ENCODE peak calls at places on chromosomes 6 and 20, in seven cellular contexts. D is mucosa of descending colon, J is neural crest cell, P is bronchial epithelial cell, F is OCI-LY7, X is IMR-90, Y is heart left ventricle. K is an unnamed sample.

GRCh38 chr6:24344981-24345380 is 12.9 kb downstream of the DCDC2 start:
- DNase-seq in F (no peak), P (no peak), J (no peak), Y (no peak), X (no peak), D (no peak), K (no peak)

GRCh38 chr20:49562341-49563014 is 5.5 kb downstream of the PTGIS start:
- DNase-seq in J (no peak), X (peak), P (no peak), F (no peak), D (peak), Y (peak), K (no peak)

GRCh38 chr6:127471379-127472255 is 12.4 kb upstream of the KIAA0408 start:
- DNase-seq in P (no peak), D (no peak), Y (no peak), J (no peak), F (no peak), X (peak), K (no peak)

GRCh38 chr20:61499859-61500258 is 247.8 kb downstream of the CDH4 start:
- DNase-seq in X (peak), Y (no peak), J (no peak), D (no peak), F (peak), P (no peak), K (no peak)

GRCh38 chr20:9166153-9166780 is 97.4 kb downstream of the PLCB4 start:
- DNase-seq in Y (no peak), J (no peak), X (no peak), P (peak), F (no peak), D (no peak), K (no peak)

GRCh38 chr6:21103626-21104224 is 489.8 kb upstream of the SOX4 start:
- DNase-seq in P (peak), D (no peak), F (no peak), Y (no peak), X (peak), J (no peak), K (no peak)

GRCh38 chr6:151252626-151253025 is 12.9 kb downstream of the AKAP12 start:
- DNase-seq in D (no peak), J (no peak), P (no peak), Y (no peak), F (no peak), X (no peak), K (no peak)

GRCh38 chr6:167731731-167732422 is 94.8 kb upstream of the AFDN start:
- DNase-seq in X (no peak), Y (no peak), D (no peak), P (no peak), J (no peak), F (no peak), K (no peak)

GRCh38 chr6:19434065-19434464 is 403.1 kb upstream of the ID4 start:
- DNase-seq in J (no peak), D (no peak), P (no peak), Y (no peak), X (no peak), F (no peak), K (no peak)

GRCh38 chr20:60693513-60694133 is 558.4 kb upstream of the CDH4 start:
- DNase-seq in F (no peak), Y (no peak), X (no peak), P (no peak), J (no peak), D (no peak), K (no peak)

GRCh38 chr20:63829598-63829942 is 1.5 kb downstream of the ZBTB46 start:
- DNase-seq in F (no peak), Y (no peak), J (no peak), D (no peak), P (no peak), X (no peak), K (no peak)

GRCh38 chr6:132443206-132443605 is 41.9 kb upstream of the MOXD1 start:
- DNase-seq in D (no peak), X (peak), J (no peak), F (no peak), P (peak), Y (no peak), K (no peak)

DNA sequence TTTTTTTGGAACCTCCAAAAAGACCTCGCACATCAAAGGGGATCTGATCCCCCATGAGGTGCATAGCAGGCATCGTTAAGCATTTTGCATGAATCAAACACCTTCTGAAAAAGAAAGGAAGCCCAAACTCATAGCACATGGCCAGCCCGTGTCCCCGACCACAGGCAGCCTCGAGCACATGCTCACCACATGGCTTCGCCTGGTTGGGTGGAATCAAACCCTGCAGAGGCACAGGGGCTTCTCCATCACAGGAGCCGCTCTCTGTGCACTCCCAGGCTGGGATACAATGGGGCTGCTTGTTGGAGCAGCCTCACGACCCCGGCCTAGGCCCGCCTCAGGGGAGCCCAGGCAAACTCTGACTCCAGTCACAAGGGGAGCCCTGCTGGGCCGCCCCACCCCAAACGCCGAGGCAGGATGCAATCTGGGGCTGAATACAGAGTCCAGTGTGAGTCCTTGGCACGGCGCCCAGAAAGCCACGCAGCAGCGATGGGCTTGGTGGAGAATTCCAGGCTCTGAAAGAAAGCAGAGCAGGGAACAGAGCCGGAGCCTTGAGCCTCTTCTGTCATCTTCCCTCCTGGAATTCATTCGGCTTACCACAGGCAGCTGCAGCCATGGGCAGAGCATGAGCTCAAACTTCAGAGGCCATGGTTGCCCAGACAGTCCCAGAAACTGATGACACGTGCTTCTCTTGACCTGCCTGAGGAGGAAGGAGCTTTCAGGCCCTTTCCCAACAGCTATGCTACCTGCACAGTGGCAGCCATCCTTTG is 441.2 kb upstream of the JARID2 start:
- DNase-seq in P (peak), F (no peak), J (no peak), X (peak), D (peak), Y (peak), K (no peak)
- TF ChIP-seq CTCF in P (no peak), F (no peak), J (no peak), X (no peak), D (no peak), Y (no peak), K (no peak)

GRCh38 chr6:163180874-163181541 is 233.5 kb upstream of the QKI start:
- DNase-seq in D (no peak), J (peak), Y (peak), P (peak), F (no peak), X (no peak), K (no peak)
- TF ChIP-seq CTCF in D (no peak), J (peak), Y (peak), P (peak), F (no peak), X (no peak), K (no peak)

DNA sequence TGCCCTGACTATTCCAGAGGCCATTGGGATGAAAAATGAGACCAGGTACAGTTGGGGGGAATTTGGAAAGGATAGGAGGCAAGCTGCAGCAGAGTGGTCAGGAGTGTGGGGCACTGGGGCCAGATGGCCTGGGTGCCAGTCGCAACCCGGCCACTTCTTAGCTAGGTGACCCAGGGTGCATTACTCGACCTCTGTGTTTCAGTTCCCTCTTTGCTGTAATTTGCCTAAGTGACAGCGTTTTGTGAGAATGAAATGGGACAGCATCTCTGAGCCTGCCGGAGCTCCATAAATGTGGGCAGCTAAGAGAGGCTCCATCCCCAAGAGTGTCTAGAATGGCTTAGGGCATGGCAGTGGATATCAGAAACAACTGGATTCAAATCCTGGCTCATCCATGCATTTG is 13.9 kb downstream of the LRFN2 start:
- DNase-seq in D (no peak), F (peak), P (no peak), X (no peak), Y (no peak), J (no peak), K (peak)
- TF ChIP-seq CTCF in D (no peak), F (no peak), P (no peak), X (no peak), Y (no peak), J (no peak), K (no peak)

DNA sequence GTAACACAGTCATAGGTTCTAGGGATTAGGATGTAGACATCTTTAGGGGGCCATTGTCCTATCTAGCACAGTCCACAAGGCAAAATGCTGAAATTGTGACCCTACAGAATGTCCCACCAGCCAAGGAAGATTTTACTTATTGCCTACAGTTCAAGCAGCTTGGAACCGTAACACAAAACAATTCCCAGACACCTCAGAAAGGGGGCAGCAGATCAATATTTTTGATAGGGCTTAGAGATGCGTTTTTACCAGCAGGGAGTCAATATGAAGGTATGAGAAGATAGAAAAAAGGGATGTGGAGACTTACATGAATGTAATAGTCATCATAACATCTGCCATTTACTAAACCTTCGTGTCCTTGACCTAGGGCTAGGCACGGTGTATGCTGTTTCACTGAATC is 81.0 kb downstream of the TMEM170B start:
- DNase-seq in X (peak), P (peak), J (no peak), Y (no peak), F (peak), D (no peak), K (peak)
- TF ChIP-seq CTCF in X (peak), P (peak), J (peak), Y (peak), F (peak), D (no peak), K (peak)

GRCh38 chr6:90940812-90941481 is 354.1 kb upstream of the MAP3K7 start:
- DNase-seq in Y (no peak), D (no peak), X (peak), P (peak), F (peak), J (no peak), K (peak)
- TF ChIP-seq CTCF in Y (peak), D (no peak), X (peak), P (peak), F (peak), J (peak), K (peak)

DNA sequence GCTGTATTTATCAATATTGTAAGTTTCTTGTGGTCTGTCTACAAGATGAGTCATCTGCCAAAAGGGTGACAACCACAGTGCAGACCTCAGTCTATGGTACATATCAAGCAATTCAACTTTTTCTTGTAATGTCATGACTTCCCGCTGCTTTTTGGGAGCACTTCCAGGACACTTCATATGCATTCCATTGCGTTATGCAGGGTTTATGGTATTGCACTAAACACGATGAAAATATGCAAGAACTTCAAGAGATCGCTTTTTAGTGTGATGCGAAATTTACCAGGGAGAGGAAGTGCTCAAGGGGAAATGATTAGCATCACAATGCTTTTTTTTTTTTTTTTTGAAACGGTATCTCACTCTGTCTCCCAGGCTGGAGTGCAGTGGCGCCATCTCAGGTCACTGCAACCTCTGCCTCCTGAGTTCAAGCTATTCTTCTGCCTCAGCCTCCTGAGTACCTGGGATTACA is 166.5 kb downstream of the TFAP2A start:
- DNase-seq in F (no peak), J (no peak), Y (no peak), P (peak), X (peak), D (no peak), K (no peak)
- TF ChIP-seq CTCF in F (peak), J (no peak), Y (no peak), P (no peak), X (no peak), D (no peak), K (no peak)

GRCh38 chr6:28725890-28726348 is 197.9 kb downstream of the TRIM27 start:
- DNase-seq in F (no peak), X (peak), P (peak), J (no peak), D (no peak), Y (no peak), K (no peak)

GRCh38 chr6:28727559-28728211 is 196.1 kb downstream of the TRIM27 start:
- DNase-seq in Y (no peak), X (no peak), D (no peak), J (no peak), F (peak), P (no peak), K (no peak)

GRCh38 chr6:28724395-28724794 is 198.7 kb downstream of the GPX5 start:
- DNase-seq in X (no peak), Y (no peak), J (no peak), F (no peak), P (no peak), D (no peak), K (no peak)

GRCh38 chr6:28725274-28725809 is 198.4 kb downstream of the TRIM27 start:
- DNase-seq in X (no peak), J (no peak), P (no peak), F (no peak), D (no peak), Y (no peak), K (no peak)

GRCh38 chr6:28726569-28727309 is 197.0 kb downstream of the TRIM27 start:
- DNase-seq in D (no peak), Y (no peak), F (no peak), X (no peak), J (no peak), P (no peak), K (no peak)
- TF ChIP-seq CTCF in D (no peak), Y (no peak), F (no peak), X (no peak), J (no peak), P (no peak), K (no peak)

GRCh38 chr6:49423817-49424216 is 39.2 kb downstream of the MMUT start:
- DNase-seq in D (no peak), J (no peak), Y (no peak), X (no peak), P (peak), F (no peak), K (no peak)
- TF ChIP-seq CTCF in D (no peak), J (no peak), Y (no peak), X (peak), P (peak), F (peak), K (no peak)

GRCh38 chr20:54474866-54475265 is 527 bp upstream of the DOK5 start:
- DNase-seq in F (no peak), D (no peak), P (no peak), J (no peak), X (no peak), Y (no peak), K (no peak)
- TF ChIP-seq CTCF in F (no peak), D (no peak), P (no peak), J (no peak), X (no peak), Y (no peak), K (no peak)

GRCh38 chr6:125753937-125754259 is 4.5 kb downstream of the HEY2 start:
- DNase-seq in Y (no peak), J (no peak), F (no peak), P (no peak), X (no peak), D (no peak), K (no peak)
- TF ChIP-seq CTCF in Y (no peak), J (peak), F (peak), P (no peak), X (no peak), D (no peak), K (no peak)